ENCODE peak calls at places on chromosomes 16 and 17, in eight cellular contexts. One of them, this sample, is unnamed.

GRCh38 chr16:69563605-69564580 is 1.9 kb upstream of the NFAT5 start:
- DNase-seq in esophagus squamous epithelium: no peak
- DNase-seq in mesothelial cell of epicardium: no peak
- DNase-seq in H7: peak
- DNase-seq in germinal center: peak
- DNase-seq in upper lobe of left lung: no peak
- DNase-seq in hypothalamus: no peak
- DNase-seq in CD4-positive, CD25-positive, alpha-beta regulatory T cell: peak
- DNase-seq in this sample: no peak

GRCh38 chr17:80971704-80972304 is 19.8 kb upstream of the CHMP6 start:
- DNase-seq in esophagus squamous epithelium: no peak
- DNase-seq in mesothelial cell of epicardium: no peak
- DNase-seq in H7: no peak
- DNase-seq in germinal center: no peak
- DNase-seq in upper lobe of left lung: peak
- DNase-seq in hypothalamus: no peak
- DNase-seq in CD4-positive, CD25-positive, alpha-beta regulatory T cell: no peak
- DNase-seq in this sample: no peak

GRCh38 chr17:77324227-77324626 is 183.5 kb downstream of the SEC14L1 start:
- DNase-seq in esophagus squamous epithelium: no peak
- DNase-seq in mesothelial cell of epicardium: peak
- DNase-seq in H7: peak
- DNase-seq in germinal center: no peak
- DNase-seq in upper lobe of left lung: no peak
- DNase-seq in hypothalamus: no peak
- DNase-seq in CD4-positive, CD25-positive, alpha-beta regulatory T cell: no peak
- DNase-seq in this sample: no peak

GRCh38 chr16:84356591-84357116 is 11.7 kb upstream of the ATP2C2 start:
- DNase-seq in esophagus squamous epithelium: no peak
- DNase-seq in mesothelial cell of epicardium: no peak
- DNase-seq in H7: peak
- DNase-seq in germinal center: no peak
- DNase-seq in upper lobe of left lung: no peak
- DNase-seq in hypothalamus: peak
- DNase-seq in CD4-positive, CD25-positive, alpha-beta regulatory T cell: no peak
- DNase-seq in this sample: no peak

GRCh38 chr16:82695806-82696205 is 69.0 kb downstream of the CDH13 start:
- DNase-seq in esophagus squamous epithelium: no peak
- DNase-seq in mesothelial cell of epicardium: no peak
- DNase-seq in H7: no peak
- DNase-seq in germinal center: no peak
- DNase-seq in upper lobe of left lung: no peak
- DNase-seq in hypothalamus: no peak
- DNase-seq in CD4-positive, CD25-positive, alpha-beta regulatory T cell: no peak
- DNase-seq in this sample: no peak

GRCh38 chr16:87806608-87807546 is 41.1 kb upstream of the KLHDC4 start:
- DNase-seq in esophagus squamous epithelium: peak
- DNase-seq in mesothelial cell of epicardium: no peak
- DNase-seq in H7: peak
- DNase-seq in germinal center: peak
- DNase-seq in upper lobe of left lung: no peak
- DNase-seq in hypothalamus: peak
- DNase-seq in CD4-positive, CD25-positive, alpha-beta regulatory T cell: no peak
- DNase-seq in this sample: no peak

GRCh38 chr17:7478276-7479138 is 924 bp downstream of the ZBTB4 start:
- DNase-seq in esophagus squamous epithelium: no peak
- DNase-seq in mesothelial cell of epicardium: peak
- DNase-seq in H7: peak
- DNase-seq in germinal center: peak
- DNase-seq in upper lobe of left lung: peak
- DNase-seq in hypothalamus: peak
- DNase-seq in CD4-positive, CD25-positive, alpha-beta regulatory T cell: peak
- DNase-seq in this sample: no peak

GRCh38 chr16:89721644-89722391 is 481 bp downstream of the ZNF276 start:
- DNase-seq in esophagus squamous epithelium: no peak
- DNase-seq in mesothelial cell of epicardium: no peak
- DNase-seq in H7: peak
- DNase-seq in germinal center: peak
- DNase-seq in upper lobe of left lung: peak
- DNase-seq in hypothalamus: peak
- DNase-seq in CD4-positive, CD25-positive, alpha-beta regulatory T cell: peak
- DNase-seq in this sample: no peak

GRCh38 chr16:15484662-15485061 is 50.3 kb downstream of the BMERB1 start:
- DNase-seq in esophagus squamous epithelium: no peak
- DNase-seq in mesothelial cell of epicardium: no peak
- DNase-seq in H7: no peak
- DNase-seq in germinal center: no peak
- DNase-seq in upper lobe of left lung: no peak
- DNase-seq in hypothalamus: no peak
- DNase-seq in CD4-positive, CD25-positive, alpha-beta regulatory T cell: no peak
- DNase-seq in this sample: no peak

GRCh38 chr16:65318138-65318537 is 196.3 kb upstream of the CDH11 start:
- DNase-seq in esophagus squamous epithelium: no peak
- DNase-seq in mesothelial cell of epicardium: no peak
- DNase-seq in H7: no peak
- DNase-seq in germinal center: no peak
- DNase-seq in upper lobe of left lung: no peak
- DNase-seq in hypothalamus: no peak
- DNase-seq in CD4-positive, CD25-positive, alpha-beta regulatory T cell: no peak
- DNase-seq in this sample: no peak

GRCh38 chr17:55454906-55455474 is 33.4 kb upstream of the MMD start:
- DNase-seq in esophagus squamous epithelium: no peak
- DNase-seq in mesothelial cell of epicardium: no peak
- DNase-seq in H7: no peak
- DNase-seq in germinal center: no peak
- DNase-seq in upper lobe of left lung: no peak
- DNase-seq in hypothalamus: no peak
- DNase-seq in CD4-positive, CD25-positive, alpha-beta regulatory T cell: no peak
- DNase-seq in this sample: no peak

This sample was measured in cerebellar nuclear complex.